ENCODE peak calls at places on chromosomes 12 and 14, in five cellular contexts. C, O, U, G and S are unnamed samples.

GRCh38 chr12:106227641-106228319 is 20.0 kb downstream of the CKAP4 start:
- DNase-seq in U (peak), G (peak), C (no peak), O (no peak), S (peak)

GRCh38 chr12:7555752-7556151 is 52.2 kb upstream of the CD163 start:
- DNase-seq in C (no peak), G (peak), U (no peak), O (no peak), S (no peak)

GRCh38 chr14:83826838-83827237 is 1703.1 kb upstream of the FLRT2 start:
- DNase-seq in G (peak), O (no peak), U (no peak), C (no peak), S (no peak)

GRCh38 chr14:24427537-24428508 is 1.6 kb downstream of the CBLN3 start:
- DNase-seq in C (peak), G (no peak), O (no peak), U (no peak), S (no peak)

GRCh38 chr12:3670083-3670620 is 82.8 kb downstream of the CRACR2A start:
- DNase-seq in G (no peak), U (no peak), C (no peak), O (no peak), S (no peak)

GRCh38 chr12:64433915-64434314 is 18.0 kb upstream of the TBK1 start:
- DNase-seq in U (no peak), G (no peak), C (no peak), O (no peak), S (no peak)

GRCh38 chr14:52918486-52918885 is 32.4 kb downstream of the FERMT2 start:
- DNase-seq in C (no peak), U (no peak), O (no peak), G (peak), S (no peak)

GRCh38 chr12:103676863-103677262 is 89.8 kb downstream of the STAB2 start:
- DNase-seq in O (no peak), C (no peak), U (no peak), G (no peak), S (no peak)

GRCh38 chr12:67698711-67699603 is 50.4 kb downstream of the DYRK2 start:
- DNase-seq in G (peak), C (no peak), O (no peak), U (no peak), S (no peak)

GRCh38 chr14:37994846-37995372 is 212.8 kb upstream of the SSTR1 start:
- DNase-seq in U (no peak), O (no peak), C (no peak), G (no peak), S (no peak)

GRCh38 chr14:23360496-23360895 is 4.5 kb downstream of the EFS start:
- DNase-seq in C (no peak), U (no peak), O (peak), G (no peak), S (no peak)
- TF ChIP-seq CTCF in C (no peak), U (no peak), O (peak), G (no peak), S (no peak)

GRCh38 chr14:67963545-67963944 is 144.0 kb downstream of the RAD51B start:
- DNase-seq in U (no peak), C (no peak), O (no peak), G (no peak), S (no peak)

GRCh38 chr14:67963960-67964359 is 144.4 kb downstream of the RAD51B start:
- DNase-seq in G (no peak), O (no peak), C (no peak), U (no peak), S (no peak)

GRCh38 chr14:67964391-67964812 is 144.8 kb downstream of the RAD51B start:
- DNase-seq in C (no peak), O (no peak), G (peak), U (no peak), S (no peak)

GRCh38 chr14:67962215-67962644 is 142.7 kb downstream of the RAD51B start:
- DNase-seq in U (no peak), O (no peak), C (no peak), G (no peak), S (no peak)

GRCh38 chr14:67965684-67966083 is 146.1 kb downstream of the RAD51B start:
- DNase-seq in O (no peak), U (no peak), G (no peak), C (no peak), S (peak)
- H3K27ac ChIP-seq in O (no peak), U (peak), G (no peak), C (peak), S (no peak)

DNA sequence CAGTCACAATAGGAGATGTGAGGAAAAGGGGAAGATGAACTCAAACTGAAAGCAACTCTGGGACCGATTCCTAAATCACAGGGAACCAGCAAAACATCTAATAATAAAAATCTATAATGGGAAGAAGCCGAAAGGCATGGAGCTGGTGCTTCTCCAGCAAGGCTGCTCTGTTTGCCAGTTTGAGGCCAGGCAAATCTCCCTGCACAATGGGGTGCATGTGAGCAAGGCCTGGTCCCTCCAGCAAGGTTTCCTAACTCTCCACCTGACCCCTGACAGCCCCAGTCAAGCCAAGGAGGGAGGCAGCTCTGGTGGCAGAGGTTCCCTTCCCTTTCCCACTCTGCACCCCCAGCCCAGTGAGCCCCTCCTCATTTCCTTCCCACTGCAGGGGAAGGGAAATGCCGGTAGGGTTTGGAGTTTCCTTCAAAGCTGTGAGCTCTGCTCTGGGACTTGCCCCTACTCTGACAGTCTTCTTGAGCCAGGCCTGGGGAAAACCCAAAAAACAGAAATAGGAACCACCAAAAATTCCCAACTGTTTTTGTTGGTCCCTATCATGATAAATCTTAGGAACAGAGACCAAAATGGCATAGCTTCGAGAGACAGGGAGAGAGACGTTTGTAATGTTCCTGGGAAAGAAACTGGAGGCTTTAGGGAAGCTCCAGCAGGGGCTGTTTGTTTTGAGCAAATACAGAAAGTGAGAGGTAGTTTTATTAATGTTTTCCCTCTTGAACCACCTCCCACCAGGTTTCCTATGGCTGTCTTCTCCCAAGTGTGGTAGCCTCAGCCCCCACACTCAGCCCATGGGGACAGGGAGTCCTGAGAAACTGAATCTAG is 34.6 kb downstream of the FMNL3 start:
- DNase-seq in G (no peak), C (no peak), U (no peak), O (no peak), S (no peak)
- TF ChIP-seq CTCF in G (no peak), C (no peak), U (no peak), O (no peak), S (peak)

DNA sequence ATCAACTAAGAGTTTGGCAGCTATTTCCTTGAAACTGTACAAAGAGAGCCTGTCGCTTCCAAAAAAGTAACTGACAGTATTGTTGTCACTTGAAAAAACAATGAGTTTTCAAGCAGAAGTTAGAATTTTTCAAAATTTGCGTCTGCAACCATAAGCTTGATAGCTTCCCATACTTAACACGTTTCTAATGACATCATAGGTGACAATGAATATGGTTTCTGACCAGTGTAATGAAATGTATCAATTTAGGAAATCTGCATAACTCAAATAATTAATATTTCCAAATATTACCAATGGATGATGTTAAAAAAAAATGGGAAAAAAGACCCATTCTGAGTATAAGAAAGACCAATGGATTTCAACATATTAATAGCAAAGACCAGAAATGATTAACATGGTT is 165.4 kb upstream of the CRY1 start:
- DNase-seq in C (no peak), G (no peak), U (no peak), O (no peak), S (no peak)
- H3K27ac ChIP-seq in C (no peak), G (no peak), U (no peak), O (no peak), S (no peak)

GRCh38 chr14:95979339-95980042 is 59.7 kb upstream of the C14orf132 start:
- DNase-seq in O (no peak), U (no peak), G (no peak), C (no peak), S (no peak)
- TF ChIP-seq CTCF in O (no peak), U (no peak), G (no peak), C (no peak), S (no peak)

DNA sequence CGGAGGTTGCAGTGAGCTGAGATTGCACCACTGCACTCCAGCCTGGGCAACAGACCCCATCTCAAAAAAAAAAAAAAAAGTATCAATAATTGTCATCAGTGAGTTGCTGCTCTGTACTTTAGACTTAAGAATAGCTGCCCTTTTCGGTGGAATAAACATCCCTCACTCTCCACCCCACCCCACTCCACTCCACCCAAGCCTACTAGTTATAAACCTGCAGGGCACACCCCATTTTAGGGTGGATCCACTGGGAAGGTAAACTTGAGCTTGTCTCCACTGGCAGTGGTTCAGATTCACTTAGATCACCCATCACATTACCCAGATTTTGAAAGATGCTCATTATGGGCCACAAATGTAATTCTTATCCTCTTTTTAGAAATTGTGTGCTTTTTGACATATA is 106.4 kb downstream of the GPR135 start:
- DNase-seq in O (no peak), G (no peak), C (no peak), U (no peak), S (no peak)
- H3K27ac ChIP-seq in O (no peak), G (no peak), C (peak), U (peak), S (peak)

GRCh38 chr14:64968167-64968566 is 4.0 kb downstream of the RAB15 start:
- DNase-seq in U (no peak), C (no peak), O (no peak), G (no peak), S (no peak)

GRCh38 chr14:64966976-64967375 is 5.2 kb downstream of the RAB15 start:
- DNase-seq in U (peak), O (no peak), G (no peak), C (no peak), S (peak)

GRCh38 chr14:64965356-64966000 is 6.7 kb downstream of the RAB15 start:
- DNase-seq in O (no peak), U (no peak), G (no peak), C (no peak), S (no peak)

GRCh38 chr14:64960762-64961276 is 11.3 kb downstream of the RAB15 start:
- DNase-seq in C (no peak), U (peak), O (no peak), G (no peak), S (peak)

DNA sequence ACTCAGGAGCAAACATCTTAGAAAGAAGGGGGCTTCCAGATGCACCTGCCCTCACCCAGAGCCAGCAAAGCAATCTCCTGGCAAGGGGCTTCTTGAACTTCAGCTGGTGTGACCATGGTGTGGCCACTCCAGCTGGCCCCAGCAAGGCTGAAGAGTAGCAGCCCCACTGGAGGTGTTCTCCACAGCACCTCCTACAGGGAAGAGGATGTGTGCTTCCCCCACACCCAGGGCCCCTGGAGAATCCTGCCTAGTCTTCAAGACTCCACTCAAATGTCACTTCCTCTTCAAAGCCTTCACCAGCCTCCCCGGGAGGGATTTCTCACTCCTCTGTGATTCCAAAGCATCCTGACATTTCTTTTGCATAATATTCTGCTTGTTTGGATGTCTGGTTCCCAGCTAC is 8.5 kb downstream of the RAB15 start:
- DNase-seq in C (no peak), O (no peak), G (no peak), U (no peak), S (no peak)
- TF ChIP-seq CTCF in C (no peak), O (no peak), G (no peak), U (no peak), S (no peak)

DNA sequence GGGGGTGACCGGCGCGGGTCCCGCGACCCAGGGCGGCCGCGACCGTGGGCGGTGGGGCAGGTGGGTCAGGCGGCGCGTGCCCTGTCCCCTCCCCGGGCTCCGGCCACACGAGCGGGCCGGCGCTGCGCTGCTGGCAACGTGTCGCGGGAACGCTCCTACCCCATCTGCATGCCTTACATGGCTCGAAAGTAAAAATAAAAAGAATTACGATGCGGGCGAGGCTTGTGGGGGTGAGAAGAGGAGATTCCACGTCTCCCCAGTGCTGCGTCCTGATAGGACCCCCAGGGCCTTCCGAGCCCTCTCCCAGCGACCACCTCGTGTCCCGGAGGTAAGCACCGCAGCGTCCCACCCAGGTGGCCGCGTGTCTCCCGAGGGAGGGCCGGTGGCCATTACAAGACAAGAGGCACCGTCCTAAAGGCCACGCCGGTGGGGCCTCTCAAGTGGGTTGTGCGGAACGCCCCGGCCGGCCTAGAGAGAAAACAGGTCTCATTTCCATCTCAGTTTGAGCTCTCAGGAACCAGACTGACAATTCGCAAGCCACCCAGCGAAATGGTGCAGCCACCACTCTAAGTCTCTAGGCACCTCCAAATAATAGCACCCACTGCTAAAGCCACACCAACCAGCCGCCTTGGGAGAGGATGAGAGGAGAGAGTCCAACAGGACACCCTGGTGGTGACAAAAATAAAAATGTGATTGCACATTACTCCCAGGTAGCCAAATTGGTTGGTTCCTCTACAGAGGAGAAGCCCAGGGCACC is 614 bp upstream of the FOXN3 start:
- DNase-seq in G (peak), U (peak), C (peak), O (peak), S (peak)
- H3K27ac ChIP-seq in G (peak), U (peak), C (peak), O (peak), S (peak)

GRCh38 chr12:52667509-52667908 is 12.7 kb downstream of the KRT1 start:
- DNase-seq in C (no peak), U (no peak), O (no peak), G (no peak), S (no peak)
- TF ChIP-seq CTCF in C (no peak), U (no peak), O (no peak), G (no peak), S (no peak)

GRCh38 chr12:56713345-56713744 is 11.8 kb downstream of the NACA start:
- DNase-seq in C (no peak), O (no peak), U (no peak), G (no peak), S (no peak)
- H3K27ac ChIP-seq in C (no peak), O (no peak), U (no peak), G (no peak), S (no peak)